ENCODE peak calls at places on chromosomes 7 and 10, in ten cellular contexts. One of them, this sample, is unnamed.

GRCh38 chr10:76946268-76946667 is 691.3 kb downstream of the KCNMA1 start:
- DNase-seq in astrocyte of the cerebellum: no peak
- DNase-seq in right atrium auricular region: no peak
- DNase-seq in lung: no peak
- DNase-seq in K562: no peak
- DNase-seq in thoracic aorta: peak
- DNase-seq in PC-3: peak
- DNase-seq in fibroblast of lung: peak
- DNase-seq in transverse colon: no peak
- DNase-seq in BJ: no peak
- DNase-seq in this sample: no peak

GRCh38 chr7:158264881-158265742 is 322.5 kb downstream of the PTPRN2 start:
- DNase-seq in K562: no peak
- DNase-seq in BJ: no peak
- DNase-seq in PC-3: no peak
- DNase-seq in thoracic aorta: no peak
- DNase-seq in lung: no peak
- DNase-seq in transverse colon: no peak
- DNase-seq in astrocyte of the cerebellum: no peak
- DNase-seq in right atrium auricular region: no peak
- DNase-seq in fibroblast of lung: no peak
- DNase-seq in this sample: no peak

GRCh38 chr7:106485919-106486318 is 175.0 kb downstream of the CCDC71L start:
- DNase-seq in right atrium auricular region: no peak
- DNase-seq in K562: no peak
- DNase-seq in lung: no peak
- DNase-seq in astrocyte of the cerebellum: no peak
- DNase-seq in fibroblast of lung: peak
- DNase-seq in BJ: no peak
- DNase-seq in PC-3: no peak
- DNase-seq in thoracic aorta: no peak
- DNase-seq in transverse colon: no peak
- DNase-seq in this sample: no peak

GRCh38 chr7:13980474-13980873 is 9.0 kb downstream of the ETV1 start:
- DNase-seq in astrocyte of the cerebellum: no peak
- DNase-seq in PC-3: no peak
- DNase-seq in fibroblast of lung: peak
- DNase-seq in lung: no peak
- DNase-seq in right atrium auricular region: no peak
- DNase-seq in BJ: no peak
- DNase-seq in transverse colon: no peak
- DNase-seq in thoracic aorta: no peak
- DNase-seq in K562: no peak
- DNase-seq in this sample: no peak

GRCh38 chr10:129940617-129941198 is 23.4 kb downstream of the EBF3 start:
- DNase-seq in lung: no peak
- DNase-seq in K562: no peak
- DNase-seq in thoracic aorta: no peak
- DNase-seq in transverse colon: no peak
- DNase-seq in astrocyte of the cerebellum: no peak
- DNase-seq in fibroblast of lung: no peak
- DNase-seq in BJ: no peak
- DNase-seq in PC-3: no peak
- DNase-seq in right atrium auricular region: no peak
- DNase-seq in this sample: no peak

GRCh38 chr7:84231157-84231556 is 36.6 kb upstream of the SEMA3A start:
- DNase-seq in thoracic aorta: no peak
- DNase-seq in K562: no peak
- DNase-seq in right atrium auricular region: no peak
- DNase-seq in astrocyte of the cerebellum: no peak
- DNase-seq in transverse colon: no peak
- DNase-seq in BJ: peak
- DNase-seq in PC-3: no peak
- DNase-seq in lung: no peak
- DNase-seq in fibroblast of lung: peak
- DNase-seq in this sample: no peak

GRCh38 chr7:47456210-47456955 is 125.5 kb downstream of the TNS3 start:
- DNase-seq in transverse colon: no peak
- DNase-seq in lung: no peak
- DNase-seq in BJ: no peak
- DNase-seq in fibroblast of lung: no peak
- DNase-seq in PC-3: no peak
- DNase-seq in astrocyte of the cerebellum: no peak
- DNase-seq in thoracic aorta: no peak
- DNase-seq in right atrium auricular region: no peak
- DNase-seq in K562: no peak
- DNase-seq in this sample: no peak

GRCh38 chr10:67783576-67784294 is 54.3 kb downstream of the DNAJC12 start:
- DNase-seq in right atrium auricular region: no peak
- DNase-seq in lung: no peak
- DNase-seq in K562: no peak
- DNase-seq in thoracic aorta: no peak
- DNase-seq in fibroblast of lung: no peak
- DNase-seq in BJ: no peak
- DNase-seq in transverse colon: no peak
- DNase-seq in PC-3: no peak
- DNase-seq in astrocyte of the cerebellum: no peak
- DNase-seq in this sample: no peak

GRCh38 chr10:66627156-66627555 is 298.7 kb upstream of the LRRTM3 start:
- DNase-seq in thoracic aorta: no peak
- DNase-seq in astrocyte of the cerebellum: no peak
- DNase-seq in BJ: no peak
- DNase-seq in right atrium auricular region: no peak
- DNase-seq in PC-3: peak
- DNase-seq in fibroblast of lung: peak
- DNase-seq in K562: no peak
- DNase-seq in lung: no peak
- DNase-seq in transverse colon: no peak
- DNase-seq in this sample: no peak

GRCh38 chr7:6398943-6399342 is 48.8 kb downstream of the DAGLB start:
- DNase-seq in PC-3: no peak
- DNase-seq in transverse colon: no peak
- DNase-seq in astrocyte of the cerebellum: no peak
- DNase-seq in thoracic aorta: no peak
- DNase-seq in lung: no peak
- DNase-seq in fibroblast of lung: no peak
- DNase-seq in right atrium auricular region: no peak
- DNase-seq in BJ: no peak
- DNase-seq in K562: no peak
- DNase-seq in this sample: no peak

GRCh38 chr10:86202226-86202625 is 164.4 kb downstream of the GRID1 start:
- DNase-seq in astrocyte of the cerebellum: no peak
- DNase-seq in PC-3: no peak
- DNase-seq in K562: no peak
- DNase-seq in fibroblast of lung: no peak
- DNase-seq in BJ: no peak
- DNase-seq in transverse colon: no peak
- DNase-seq in lung: no peak
- DNase-seq in thoracic aorta: no peak
- DNase-seq in right atrium auricular region: no peak
- DNase-seq in this sample: no peak

GRCh38 chr7:7122701-7123281 is 59.6 kb upstream of the C1GALT1 start:
- DNase-seq in BJ: no peak
- DNase-seq in lung: no peak
- DNase-seq in thoracic aorta: no peak
- DNase-seq in astrocyte of the cerebellum: peak
- DNase-seq in K562: no peak
- DNase-seq in PC-3: peak
- DNase-seq in right atrium auricular region: no peak
- DNase-seq in transverse colon: no peak
- DNase-seq in fibroblast of lung: peak
- DNase-seq in this sample: peak

GRCh38 chr7:29396563-29396962 is 167.1 kb upstream of the PRR15 start:
- DNase-seq in K562: no peak
- DNase-seq in BJ: no peak
- DNase-seq in PC-3: no peak
- DNase-seq in astrocyte of the cerebellum: no peak
- DNase-seq in fibroblast of lung: no peak
- DNase-seq in right atrium auricular region: no peak
- DNase-seq in thoracic aorta: no peak
- DNase-seq in lung: no peak
- DNase-seq in transverse colon: no peak
- DNase-seq in this sample: no peak

GRCh38 chr10:96614515-96614914 is 27.7 kb upstream of the TM9SF3 start:
- DNase-seq in astrocyte of the cerebellum: peak
- DNase-seq in fibroblast of lung: peak
- DNase-seq in BJ: peak
- DNase-seq in lung: no peak
- DNase-seq in K562: peak
- DNase-seq in PC-3: peak
- DNase-seq in right atrium auricular region: no peak
- DNase-seq in thoracic aorta: no peak
- DNase-seq in transverse colon: no peak
- DNase-seq in this sample: peak

GRCh38 chr7:132575336-132575986 is 809 bp downstream of the PLXNA4 start:
- DNase-seq in PC-3: peak
- DNase-seq in K562: no peak
- DNase-seq in BJ: no peak
- DNase-seq in transverse colon: peak
- DNase-seq in lung: no peak
- DNase-seq in fibroblast of lung: peak
- DNase-seq in right atrium auricular region: peak
- DNase-seq in astrocyte of the cerebellum: peak
- DNase-seq in thoracic aorta: no peak
- DNase-seq in this sample: peak

GRCh38 chr10:113780681-113781250 is 29.3 kb downstream of the PLEKHS1 start:
- DNase-seq in right atrium auricular region: no peak
- DNase-seq in lung: peak
- DNase-seq in PC-3: no peak
- DNase-seq in fibroblast of lung: no peak
- DNase-seq in thoracic aorta: no peak
- DNase-seq in astrocyte of the cerebellum: no peak
- DNase-seq in BJ: no peak
- DNase-seq in transverse colon: no peak
- DNase-seq in K562: no peak
- DNase-seq in this sample: no peak
- TF ChIP-seq CTCF in right atrium auricular region: no peak
- TF ChIP-seq CTCF in lung: no peak
- TF ChIP-seq CTCF in PC-3: no peak
- TF ChIP-seq CTCF in fibroblast of lung: no peak
- TF ChIP-seq CTCF in thoracic aorta: no peak
- TF ChIP-seq CTCF in astrocyte of the cerebellum: no peak
- TF ChIP-seq CTCF in BJ: peak
- TF ChIP-seq CTCF in transverse colon: peak
- TF ChIP-seq CTCF in K562: peak
- TF ChIP-seq CTCF in this sample: no peak

DNA sequence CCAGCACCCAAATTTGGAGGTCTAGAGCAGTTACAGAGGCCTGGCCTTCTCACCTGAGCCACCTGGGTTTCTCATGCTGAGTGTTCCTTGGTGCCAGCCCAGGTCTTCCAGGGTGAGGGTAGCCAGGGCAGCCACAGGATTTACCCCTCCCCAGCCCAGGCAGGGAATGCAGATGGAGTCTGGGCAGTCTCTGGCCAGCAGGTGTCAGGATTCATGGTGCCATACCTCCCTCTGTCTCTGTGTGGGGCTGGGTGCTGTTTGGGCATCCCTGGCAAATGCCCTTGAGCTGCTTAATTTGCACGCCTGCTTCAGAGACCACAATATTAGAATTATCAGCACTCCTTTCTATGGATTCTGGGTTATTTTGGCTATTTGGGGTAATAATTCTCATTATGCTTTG is 246.7 kb downstream of the GFRA1 start:
- DNase-seq in transverse colon: no peak
- DNase-seq in right atrium auricular region: no peak
- DNase-seq in thoracic aorta: no peak
- DNase-seq in lung: no peak
- DNase-seq in BJ: no peak
- DNase-seq in fibroblast of lung: no peak
- DNase-seq in astrocyte of the cerebellum: no peak
- DNase-seq in K562: no peak
- DNase-seq in PC-3: no peak
- DNase-seq in this sample: no peak
- TF ChIP-seq CTCF in transverse colon: no peak
- TF ChIP-seq CTCF in right atrium auricular region: no peak
- TF ChIP-seq CTCF in thoracic aorta: no peak
- TF ChIP-seq CTCF in lung: no peak
- TF ChIP-seq CTCF in BJ: no peak
- TF ChIP-seq CTCF in fibroblast of lung: no peak
- TF ChIP-seq CTCF in astrocyte of the cerebellum: peak
- TF ChIP-seq CTCF in K562: no peak
- TF ChIP-seq CTCF in PC-3: no peak
- TF ChIP-seq CTCF in this sample: no peak

DNA sequence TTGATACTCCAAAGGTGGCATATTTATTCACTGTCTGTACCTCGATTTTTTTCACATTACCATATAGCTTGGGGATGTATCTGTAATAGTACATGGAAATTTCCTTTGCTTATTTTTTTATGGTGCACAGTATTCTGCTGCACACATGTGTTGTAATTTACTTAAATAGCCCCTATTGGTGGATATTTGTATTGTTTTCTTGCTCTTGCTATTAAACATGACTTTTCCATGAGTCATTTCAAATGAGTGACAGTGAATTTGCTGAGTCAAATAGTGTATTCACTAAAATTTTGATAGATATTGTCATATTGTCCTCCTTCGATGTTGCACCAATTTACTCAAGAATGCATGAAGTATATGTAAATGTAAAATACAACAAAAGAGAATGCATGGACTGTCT is 122.7 kb upstream of the STEAP4 start:
- DNase-seq in thoracic aorta: no peak
- DNase-seq in PC-3: peak
- DNase-seq in K562: peak
- DNase-seq in astrocyte of the cerebellum: no peak
- DNase-seq in transverse colon: no peak
- DNase-seq in fibroblast of lung: no peak
- DNase-seq in lung: no peak
- DNase-seq in BJ: no peak
- DNase-seq in right atrium auricular region: no peak
- DNase-seq in this sample: no peak
- TF ChIP-seq CTCF in thoracic aorta: no peak
- TF ChIP-seq CTCF in PC-3: peak
- TF ChIP-seq CTCF in K562: no peak
- TF ChIP-seq CTCF in astrocyte of the cerebellum: no peak
- TF ChIP-seq CTCF in transverse colon: no peak
- TF ChIP-seq CTCF in fibroblast of lung: no peak
- TF ChIP-seq CTCF in lung: no peak
- TF ChIP-seq CTCF in BJ: no peak
- TF ChIP-seq CTCF in right atrium auricular region: no peak
- TF ChIP-seq CTCF in this sample: no peak

DNA sequence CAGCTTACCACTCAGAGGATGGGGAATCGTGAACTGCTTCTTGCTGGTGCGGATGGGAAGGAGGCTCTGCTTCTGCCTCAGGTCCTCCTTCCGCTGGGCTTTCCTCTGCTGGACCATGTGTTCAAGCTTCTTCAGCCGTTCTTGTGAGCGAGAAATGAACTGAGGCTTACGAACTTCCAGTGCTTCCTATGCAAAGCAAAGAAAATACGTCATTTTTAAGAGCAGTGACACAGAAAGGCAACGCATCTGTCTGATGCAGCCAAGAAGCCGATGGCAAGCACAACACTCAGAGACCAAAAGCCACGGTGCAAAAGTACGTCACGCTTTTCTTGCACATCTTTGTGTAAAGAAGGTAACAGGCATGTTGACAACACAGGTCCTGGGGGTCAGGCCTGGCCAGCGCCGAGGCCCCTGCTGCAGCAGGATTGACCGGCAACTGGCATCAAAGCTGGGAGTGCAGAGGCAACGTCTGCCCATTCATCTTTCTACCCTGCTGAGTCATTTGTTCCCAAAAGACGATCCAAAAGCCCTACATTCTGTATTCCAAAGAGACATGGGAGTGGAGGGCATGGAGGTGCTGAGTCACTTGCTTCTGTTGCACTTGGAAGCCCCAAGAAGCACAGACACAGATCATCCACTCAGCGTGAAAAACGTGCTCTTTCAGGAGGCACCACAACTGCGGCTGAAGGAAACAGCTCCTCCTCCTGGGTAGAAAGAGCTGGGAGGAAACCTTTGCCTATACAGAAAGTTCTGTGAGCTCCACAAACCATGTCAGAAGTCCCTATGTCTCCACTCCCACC is 71.0 kb upstream of the ADAM12 start:
- DNase-seq in K562: no peak
- DNase-seq in lung: no peak
- DNase-seq in astrocyte of the cerebellum: peak
- DNase-seq in transverse colon: no peak
- DNase-seq in right atrium auricular region: no peak
- DNase-seq in PC-3: peak
- DNase-seq in BJ: no peak
- DNase-seq in thoracic aorta: no peak
- DNase-seq in fibroblast of lung: peak
- DNase-seq in this sample: no peak
- TF ChIP-seq CTCF in K562: no peak
- TF ChIP-seq CTCF in lung: no peak
- TF ChIP-seq CTCF in astrocyte of the cerebellum: peak
- TF ChIP-seq CTCF in transverse colon: no peak
- TF ChIP-seq CTCF in right atrium auricular region: no peak
- TF ChIP-seq CTCF in PC-3: no peak
- TF ChIP-seq CTCF in BJ: no peak
- TF ChIP-seq CTCF in thoracic aorta: no peak
- TF ChIP-seq CTCF in fibroblast of lung: peak
- TF ChIP-seq CTCF in this sample: peak

This sample was measured in AG09319.